ENCODE peak calls at places on chromosome 2, in nine cellular contexts. One of them, this sample, is unnamed.
A peak's percentile ranks its signal among the peaks of the same experiment; 100 is the strongest.

GRCh38 chr2:241575624-241576292 is 17.2 kb downstream of the BOK start:
- DNase-seq in PC-3: no peak
- DNase-seq in H4: no peak
- DNase-seq in activated CD4-positive, CD25-positive, alpha-beta regulatory T cell: no peak
- DNase-seq in IMR-90: no peak
- DNase-seq in left colon: no peak
- DNase-seq in fibroblast of lung: no peak
- DNase-seq in stimulated activated CD4-positive, alpha-beta T cell treated with anti-CD3 and anti-CD28 coated beads, Interleukin-2, amount 100 ng/mL, for 48 hours: no peak
- DNase-seq in activated CD8-positive, alpha-beta T cell treated with anti-CD3 and anti-CD28 coated beads, Interleukin-2, amount 10 ng/mL, durations not matched to agents 7 days and 5 days: no peak
- DNase-seq in this sample: no peak

GRCh38 chr2:132479140-132479539 is 62.5 kb downstream of the GPR39 start:
- DNase-seq in PC-3: peak; percentile 19
- DNase-seq in H4: no peak
- DNase-seq in activated CD4-positive, CD25-positive, alpha-beta regulatory T cell: no peak
- DNase-seq in IMR-90: no peak
- DNase-seq in left colon: no peak
- DNase-seq in fibroblast of lung: peak; percentile 53
- DNase-seq in stimulated activated CD4-positive, alpha-beta T cell treated with anti-CD3 and anti-CD28 coated beads, Interleukin-2, amount 100 ng/mL, for 48 hours: no peak
- DNase-seq in activated CD8-positive, alpha-beta T cell treated with anti-CD3 and anti-CD28 coated beads, Interleukin-2, amount 10 ng/mL, durations not matched to agents 7 days and 5 days: no peak
- DNase-seq in this sample: no peak

GRCh38 chr2:36397040-36397616 is 41.5 kb downstream of the CRIM1 start:
- DNase-seq in PC-3: peak; percentile 40
- DNase-seq in H4: no peak
- DNase-seq in activated CD4-positive, CD25-positive, alpha-beta regulatory T cell: no peak
- DNase-seq in IMR-90: peak; percentile 42
- DNase-seq in left colon: no peak
- DNase-seq in fibroblast of lung: no peak
- DNase-seq in stimulated activated CD4-positive, alpha-beta T cell treated with anti-CD3 and anti-CD28 coated beads, Interleukin-2, amount 100 ng/mL, for 48 hours: no peak
- DNase-seq in activated CD8-positive, alpha-beta T cell treated with anti-CD3 and anti-CD28 coated beads, Interleukin-2, amount 10 ng/mL, durations not matched to agents 7 days and 5 days: no peak
- DNase-seq in this sample: no peak

GRCh38 chr2:158745067-158745865 is 49.9 kb upstream of the DAPL1 start:
- DNase-seq in PC-3: peak; percentile 76
- DNase-seq in H4: peak; percentile 40
- DNase-seq in activated CD4-positive, CD25-positive, alpha-beta regulatory T cell: no peak
- DNase-seq in IMR-90: peak; percentile 74
- DNase-seq in left colon: peak; percentile 63
- DNase-seq in fibroblast of lung: peak; percentile 67
- DNase-seq in stimulated activated CD4-positive, alpha-beta T cell treated with anti-CD3 and anti-CD28 coated beads, Interleukin-2, amount 100 ng/mL, for 48 hours: no peak
- DNase-seq in activated CD8-positive, alpha-beta T cell treated with anti-CD3 and anti-CD28 coated beads, Interleukin-2, amount 10 ng/mL, durations not matched to agents 7 days and 5 days: peak; percentile 49
- DNase-seq in this sample: peak; percentile 48

GRCh38 chr2:7709907-7710306 is 792.7 kb downstream of the RNF144A start:
- DNase-seq in PC-3: peak; percentile 37
- DNase-seq in H4: no peak
- DNase-seq in activated CD4-positive, CD25-positive, alpha-beta regulatory T cell: no peak
- DNase-seq in IMR-90: peak; percentile 31
- DNase-seq in left colon: no peak
- DNase-seq in fibroblast of lung: peak; percentile 70
- DNase-seq in stimulated activated CD4-positive, alpha-beta T cell treated with anti-CD3 and anti-CD28 coated beads, Interleukin-2, amount 100 ng/mL, for 48 hours: no peak
- DNase-seq in activated CD8-positive, alpha-beta T cell treated with anti-CD3 and anti-CD28 coated beads, Interleukin-2, amount 10 ng/mL, durations not matched to agents 7 days and 5 days: no peak
- DNase-seq in this sample: no peak

GRCh38 chr2:85439986-85440385 is 21.5 kb downstream of the SH2D6 start:
- DNase-seq in PC-3: no peak
- DNase-seq in H4: no peak
- DNase-seq in activated CD4-positive, CD25-positive, alpha-beta regulatory T cell: no peak
- DNase-seq in IMR-90: no peak
- DNase-seq in left colon: peak; percentile 6
- DNase-seq in fibroblast of lung: no peak
- DNase-seq in stimulated activated CD4-positive, alpha-beta T cell treated with anti-CD3 and anti-CD28 coated beads, Interleukin-2, amount 100 ng/mL, for 48 hours: no peak
- DNase-seq in activated CD8-positive, alpha-beta T cell treated with anti-CD3 and anti-CD28 coated beads, Interleukin-2, amount 10 ng/mL, durations not matched to agents 7 days and 5 days: peak; percentile 61
- DNase-seq in this sample: no peak

GRCh38 chr2:24122-24521 is 22.2 kb downstream of the FAM110C start:
- DNase-seq in PC-3: no peak
- DNase-seq in H4: no peak
- DNase-seq in activated CD4-positive, CD25-positive, alpha-beta regulatory T cell: no peak
- DNase-seq in IMR-90: no peak
- DNase-seq in left colon: peak; percentile 43
- DNase-seq in fibroblast of lung: no peak
- DNase-seq in stimulated activated CD4-positive, alpha-beta T cell treated with anti-CD3 and anti-CD28 coated beads, Interleukin-2, amount 100 ng/mL, for 48 hours: no peak
- DNase-seq in activated CD8-positive, alpha-beta T cell treated with anti-CD3 and anti-CD28 coated beads, Interleukin-2, amount 10 ng/mL, durations not matched to agents 7 days and 5 days: no peak
- DNase-seq in this sample: no peak

GRCh38 chr2:40440835-40441234 is 11.1 kb downstream of the SLC8A1 start:
- DNase-seq in PC-3: no peak
- DNase-seq in H4: no peak
- DNase-seq in activated CD4-positive, CD25-positive, alpha-beta regulatory T cell: no peak
- DNase-seq in IMR-90: no peak
- DNase-seq in left colon: no peak
- DNase-seq in fibroblast of lung: no peak
- DNase-seq in stimulated activated CD4-positive, alpha-beta T cell treated with anti-CD3 and anti-CD28 coated beads, Interleukin-2, amount 100 ng/mL, for 48 hours: no peak
- DNase-seq in activated CD8-positive, alpha-beta T cell treated with anti-CD3 and anti-CD28 coated beads, Interleukin-2, amount 10 ng/mL, durations not matched to agents 7 days and 5 days: no peak
- DNase-seq in this sample: no peak

GRCh38 chr2:159209341-159210306 is 76.9 kb downstream of the WDSUB1 start:
- DNase-seq in PC-3: no peak
- DNase-seq in H4: no peak
- DNase-seq in activated CD4-positive, CD25-positive, alpha-beta regulatory T cell: no peak
- DNase-seq in IMR-90: no peak
- DNase-seq in left colon: peak; percentile 45
- DNase-seq in fibroblast of lung: no peak
- DNase-seq in stimulated activated CD4-positive, alpha-beta T cell treated with anti-CD3 and anti-CD28 coated beads, Interleukin-2, amount 100 ng/mL, for 48 hours: no peak
- DNase-seq in activated CD8-positive, alpha-beta T cell treated with anti-CD3 and anti-CD28 coated beads, Interleukin-2, amount 10 ng/mL, durations not matched to agents 7 days and 5 days: peak; percentile 70
- DNase-seq in this sample: no peak

GRCh38 chr2:143139835-143140393 is 10.7 kb downstream of the ARHGAP15 start:
- DNase-seq in PC-3: no peak
- DNase-seq in H4: no peak
- DNase-seq in activated CD4-positive, CD25-positive, alpha-beta regulatory T cell: no peak
- DNase-seq in IMR-90: no peak
- DNase-seq in left colon: no peak
- DNase-seq in fibroblast of lung: no peak
- DNase-seq in stimulated activated CD4-positive, alpha-beta T cell treated with anti-CD3 and anti-CD28 coated beads, Interleukin-2, amount 100 ng/mL, for 48 hours: no peak
- DNase-seq in activated CD8-positive, alpha-beta T cell treated with anti-CD3 and anti-CD28 coated beads, Interleukin-2, amount 10 ng/mL, durations not matched to agents 7 days and 5 days: no peak
- DNase-seq in this sample: no peak

GRCh38 chr2:71581015-71581414 is 127.7 kb downstream of the DYSF start:
- DNase-seq in PC-3: no peak
- DNase-seq in H4: no peak
- DNase-seq in activated CD4-positive, CD25-positive, alpha-beta regulatory T cell: no peak
- DNase-seq in IMR-90: no peak
- DNase-seq in left colon: no peak
- DNase-seq in fibroblast of lung: no peak
- DNase-seq in stimulated activated CD4-positive, alpha-beta T cell treated with anti-CD3 and anti-CD28 coated beads, Interleukin-2, amount 100 ng/mL, for 48 hours: no peak
- DNase-seq in activated CD8-positive, alpha-beta T cell treated with anti-CD3 and anti-CD28 coated beads, Interleukin-2, amount 10 ng/mL, durations not matched to agents 7 days and 5 days: no peak
- DNase-seq in this sample: no peak

GRCh38 chr2:109193807-109194702 is 65.0 kb downstream of the SH3RF3 start:
- DNase-seq in PC-3: no peak
- DNase-seq in H4: no peak
- DNase-seq in activated CD4-positive, CD25-positive, alpha-beta regulatory T cell: no peak
- DNase-seq in IMR-90: no peak
- DNase-seq in left colon: no peak
- DNase-seq in fibroblast of lung: no peak
- DNase-seq in stimulated activated CD4-positive, alpha-beta T cell treated with anti-CD3 and anti-CD28 coated beads, Interleukin-2, amount 100 ng/mL, for 48 hours: no peak
- DNase-seq in activated CD8-positive, alpha-beta T cell treated with anti-CD3 and anti-CD28 coated beads, Interleukin-2, amount 10 ng/mL, durations not matched to agents 7 days and 5 days: no peak
- DNase-seq in this sample: no peak

GRCh38 chr2:129929321-129930290 is 49.9 kb upstream of the RAB6C start:
- DNase-seq in PC-3: no peak
- DNase-seq in H4: peak; percentile 80
- DNase-seq in activated CD4-positive, CD25-positive, alpha-beta regulatory T cell: no peak
- DNase-seq in IMR-90: no peak
- DNase-seq in left colon: no peak
- DNase-seq in fibroblast of lung: no peak
- DNase-seq in stimulated activated CD4-positive, alpha-beta T cell treated with anti-CD3 and anti-CD28 coated beads, Interleukin-2, amount 100 ng/mL, for 48 hours: no peak
- DNase-seq in activated CD8-positive, alpha-beta T cell treated with anti-CD3 and anti-CD28 coated beads, Interleukin-2, amount 10 ng/mL, durations not matched to agents 7 days and 5 days: no peak
- DNase-seq in this sample: no peak

GRCh38 chr2:117359266-117359970 is 455.1 kb upstream of the DDX18 start:
- DNase-seq in PC-3: no peak
- DNase-seq in H4: peak; percentile 3
- DNase-seq in activated CD4-positive, CD25-positive, alpha-beta regulatory T cell: no peak
- DNase-seq in IMR-90: no peak
- DNase-seq in left colon: peak; percentile 28
- DNase-seq in fibroblast of lung: no peak
- DNase-seq in stimulated activated CD4-positive, alpha-beta T cell treated with anti-CD3 and anti-CD28 coated beads, Interleukin-2, amount 100 ng/mL, for 48 hours: no peak
- DNase-seq in activated CD8-positive, alpha-beta T cell treated with anti-CD3 and anti-CD28 coated beads, Interleukin-2, amount 10 ng/mL, durations not matched to agents 7 days and 5 days: no peak
- DNase-seq in this sample: no peak

GRCh38 chr2:39394427-39395002 is 42.6 kb downstream of the MAP4K3 start:
- DNase-seq in PC-3: no peak
- DNase-seq in H4: no peak
- DNase-seq in activated CD4-positive, CD25-positive, alpha-beta regulatory T cell: no peak
- DNase-seq in IMR-90: no peak
- DNase-seq in left colon: no peak
- DNase-seq in fibroblast of lung: peak; percentile 30
- DNase-seq in stimulated activated CD4-positive, alpha-beta T cell treated with anti-CD3 and anti-CD28 coated beads, Interleukin-2, amount 100 ng/mL, for 48 hours: no peak
- DNase-seq in activated CD8-positive, alpha-beta T cell treated with anti-CD3 and anti-CD28 coated beads, Interleukin-2, amount 10 ng/mL, durations not matched to agents 7 days and 5 days: no peak
- DNase-seq in this sample: no peak

GRCh38 chr2:98669675-98670074 is 61.3 kb downstream of the MGAT4A start:
- DNase-seq in PC-3: no peak
- DNase-seq in H4: no peak
- DNase-seq in activated CD4-positive, CD25-positive, alpha-beta regulatory T cell: no peak
- DNase-seq in IMR-90: no peak
- DNase-seq in left colon: no peak
- DNase-seq in fibroblast of lung: peak; percentile 25
- DNase-seq in stimulated activated CD4-positive, alpha-beta T cell treated with anti-CD3 and anti-CD28 coated beads, Interleukin-2, amount 100 ng/mL, for 48 hours: no peak
- DNase-seq in activated CD8-positive, alpha-beta T cell treated with anti-CD3 and anti-CD28 coated beads, Interleukin-2, amount 10 ng/mL, durations not matched to agents 7 days and 5 days: no peak
- DNase-seq in this sample: no peak

GRCh38 chr2:24972315-24972958 is 682 bp upstream of the DNAJC27 start:
- DNase-seq in PC-3: peak; percentile 26
- DNase-seq in H4: no peak
- DNase-seq in activated CD4-positive, CD25-positive, alpha-beta regulatory T cell: no peak
- DNase-seq in IMR-90: no peak
- DNase-seq in left colon: peak; percentile 50
- DNase-seq in fibroblast of lung: peak; percentile 36
- DNase-seq in stimulated activated CD4-positive, alpha-beta T cell treated with anti-CD3 and anti-CD28 coated beads, Interleukin-2, amount 100 ng/mL, for 48 hours: peak; percentile 22
- DNase-seq in activated CD8-positive, alpha-beta T cell treated with anti-CD3 and anti-CD28 coated beads, Interleukin-2, amount 10 ng/mL, durations not matched to agents 7 days and 5 days: peak; percentile 54
- DNase-seq in this sample: peak; percentile 21

GRCh38 chr2:238119756-238120462 is 18.6 kb upstream of the KLHL30 start:
- DNase-seq in PC-3: no peak
- DNase-seq in H4: no peak
- DNase-seq in activated CD4-positive, CD25-positive, alpha-beta regulatory T cell: no peak
- DNase-seq in IMR-90: no peak
- DNase-seq in left colon: no peak
- DNase-seq in fibroblast of lung: no peak
- DNase-seq in stimulated activated CD4-positive, alpha-beta T cell treated with anti-CD3 and anti-CD28 coated beads, Interleukin-2, amount 100 ng/mL, for 48 hours: no peak
- DNase-seq in activated CD8-positive, alpha-beta T cell treated with anti-CD3 and anti-CD28 coated beads, Interleukin-2, amount 10 ng/mL, durations not matched to agents 7 days and 5 days: no peak
- DNase-seq in this sample: no peak

GRCh38 chr2:134739879-134740301 is 21.1 kb upstream of the TMEM163 start:
- DNase-seq in PC-3: peak; percentile 25
- DNase-seq in H4: peak; percentile 22
- DNase-seq in activated CD4-positive, CD25-positive, alpha-beta regulatory T cell: no peak
- DNase-seq in IMR-90: peak; percentile 4
- DNase-seq in left colon: no peak
- DNase-seq in fibroblast of lung: peak; percentile 75
- DNase-seq in stimulated activated CD4-positive, alpha-beta T cell treated with anti-CD3 and anti-CD28 coated beads, Interleukin-2, amount 100 ng/mL, for 48 hours: no peak
- DNase-seq in activated CD8-positive, alpha-beta T cell treated with anti-CD3 and anti-CD28 coated beads, Interleukin-2, amount 10 ng/mL, durations not matched to agents 7 days and 5 days: no peak
- DNase-seq in this sample: no peak

GRCh38 chr2:118085173-118086023 is 2.9 kb upstream of the INSIG2 start:
- DNase-seq in PC-3: peak; percentile 57
- DNase-seq in H4: no peak
- DNase-seq in activated CD4-positive, CD25-positive, alpha-beta regulatory T cell: no peak
- DNase-seq in IMR-90: no peak
- DNase-seq in left colon: no peak
- DNase-seq in fibroblast of lung: no peak
- DNase-seq in stimulated activated CD4-positive, alpha-beta T cell treated with anti-CD3 and anti-CD28 coated beads, Interleukin-2, amount 100 ng/mL, for 48 hours: no peak
- DNase-seq in activated CD8-positive, alpha-beta T cell treated with anti-CD3 and anti-CD28 coated beads, Interleukin-2, amount 10 ng/mL, durations not matched to agents 7 days and 5 days: no peak
- DNase-seq in this sample: no peak

GRCh38 chr2:673615-674318 is 3.4 kb downstream of the TMEM18 start:
- DNase-seq in PC-3: peak; percentile 76
- DNase-seq in H4: no peak
- DNase-seq in activated CD4-positive, CD25-positive, alpha-beta regulatory T cell: no peak
- DNase-seq in IMR-90: peak; percentile 63
- DNase-seq in left colon: no peak
- DNase-seq in fibroblast of lung: peak; percentile 57
- DNase-seq in stimulated activated CD4-positive, alpha-beta T cell treated with anti-CD3 and anti-CD28 coated beads, Interleukin-2, amount 100 ng/mL, for 48 hours: no peak
- DNase-seq in activated CD8-positive, alpha-beta T cell treated with anti-CD3 and anti-CD28 coated beads, Interleukin-2, amount 10 ng/mL, durations not matched to agents 7 days and 5 days: peak; percentile 16
- DNase-seq in this sample: no peak